ENCODE peak calls at places on chromosomes 2 and 18, in five cellular contexts. One of them, this sample, is unnamed.

GRCh38 chr2:127094509-127095366 is 12.2 kb downstream of the BIN1 start:
- DNase-seq in H1: no peak
- DNase-seq in A549: no peak
- DNase-seq in HepG2: no peak
- DNase-seq in K562: no peak
- DNase-seq in this sample: peak; percentile 33

GRCh38 chr2:132448771-132449170 is 32.2 kb downstream of the GPR39 start:
- DNase-seq in H1: peak; percentile 66
- DNase-seq in A549: peak; percentile 41
- DNase-seq in HepG2: no peak
- DNase-seq in K562: no peak
- DNase-seq in this sample: peak; percentile 55

GRCh38 chr2:242052421-242052820 is 182.9 kb downstream of the RTP5 start:
- DNase-seq in H1: no peak
- DNase-seq in A549: no peak
- DNase-seq in HepG2: no peak
- DNase-seq in K562: no peak
- DNase-seq in this sample: no peak

GRCh38 chr2:138732651-138733050 is 47.5 kb downstream of the NXPH2 start:
- DNase-seq in H1: no peak
- DNase-seq in A549: no peak
- DNase-seq in HepG2: no peak
- DNase-seq in K562: no peak
- DNase-seq in this sample: no peak

GRCh38 chr2:174787485-174788205 is 23.4 kb upstream of the CHRNA1 start:
- DNase-seq in H1: peak; percentile 70
- DNase-seq in A549: peak; percentile 41
- DNase-seq in HepG2: peak; percentile 45
- DNase-seq in K562: no peak
- DNase-seq in this sample: peak; percentile 100

GRCh38 chr2:9775351-9775750 is 67.9 kb upstream of the TAF1B start:
- DNase-seq in H1: no peak
- DNase-seq in A549: no peak
- DNase-seq in HepG2: no peak
- DNase-seq in K562: no peak
- DNase-seq in this sample: no peak

GRCh38 chr2:105438104-105438929 is 39.5 kb upstream of the FHL2 start:
- DNase-seq in H1: no peak
- DNase-seq in A549: no peak
- DNase-seq in HepG2: no peak
- DNase-seq in K562: peak; percentile 63
- DNase-seq in this sample: peak; percentile 52

GRCh38 chr2:75539955-75540716 is 20.6 kb downstream of the EVA1A start:
- DNase-seq in H1: no peak
- DNase-seq in A549: no peak
- DNase-seq in HepG2: no peak
- DNase-seq in K562: no peak
- DNase-seq in this sample: no peak

GRCh38 chr2:235206399-235206798 is 254.6 kb downstream of the SH3BP4 start:
- DNase-seq in H1: peak; percentile 31
- DNase-seq in A549: no peak
- DNase-seq in HepG2: no peak
- DNase-seq in K562: no peak
- DNase-seq in this sample: no peak

GRCh38 chr2:216283038-216283900 is 89.0 kb downstream of the MARCHF4 start:
- DNase-seq in H1: peak; percentile 95
- DNase-seq in A549: peak; percentile 31
- DNase-seq in HepG2: peak; percentile 38
- DNase-seq in K562: peak; percentile 63
- DNase-seq in this sample: no peak

GRCh38 chr18:7141287-7141686 is 23.7 kb upstream of the LAMA1 start:
- DNase-seq in H1: no peak
- DNase-seq in A549: no peak
- DNase-seq in HepG2: no peak
- DNase-seq in K562: no peak
- DNase-seq in this sample: no peak

GRCh38 chr18:22169889-22170420 is 566 bp downstream of the GATA6 start:
- DNase-seq in H1: no peak
- DNase-seq in A549: no peak
- DNase-seq in HepG2: peak; percentile 7
- DNase-seq in K562: no peak
- DNase-seq in this sample: peak; percentile 53

DNA sequence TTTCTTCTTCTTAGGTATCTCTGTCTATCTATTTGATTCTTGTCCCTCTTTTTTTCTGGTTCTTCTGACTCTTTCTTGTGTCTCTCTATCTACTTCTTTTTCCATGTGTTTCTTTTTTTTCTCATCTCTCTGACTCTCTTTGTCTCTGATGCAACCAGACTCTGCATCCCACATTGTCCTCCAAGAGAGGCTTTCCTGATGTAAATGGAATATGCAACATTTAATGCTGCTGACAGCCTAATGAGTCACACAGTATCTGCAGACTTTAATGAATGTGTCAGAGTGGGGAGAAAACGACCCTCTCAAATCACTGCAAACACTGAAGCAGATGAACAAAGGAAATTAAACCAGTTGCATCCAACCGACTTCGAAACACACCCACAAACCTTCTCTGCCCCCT is 351.6 kb downstream of the TXNL1 start:
- DNase-seq in H1: no peak
- DNase-seq in A549: no peak
- DNase-seq in HepG2: no peak
- DNase-seq in K562: no peak
- DNase-seq in this sample: peak; percentile 87
- TF ChIP-seq MAFK in H1: no peak
- TF ChIP-seq MAFK in A549: no peak
- TF ChIP-seq MAFK in HepG2: no peak
- TF ChIP-seq MAFK in K562: no peak
- TF ChIP-seq MAFK in this sample: no peak

DNA sequence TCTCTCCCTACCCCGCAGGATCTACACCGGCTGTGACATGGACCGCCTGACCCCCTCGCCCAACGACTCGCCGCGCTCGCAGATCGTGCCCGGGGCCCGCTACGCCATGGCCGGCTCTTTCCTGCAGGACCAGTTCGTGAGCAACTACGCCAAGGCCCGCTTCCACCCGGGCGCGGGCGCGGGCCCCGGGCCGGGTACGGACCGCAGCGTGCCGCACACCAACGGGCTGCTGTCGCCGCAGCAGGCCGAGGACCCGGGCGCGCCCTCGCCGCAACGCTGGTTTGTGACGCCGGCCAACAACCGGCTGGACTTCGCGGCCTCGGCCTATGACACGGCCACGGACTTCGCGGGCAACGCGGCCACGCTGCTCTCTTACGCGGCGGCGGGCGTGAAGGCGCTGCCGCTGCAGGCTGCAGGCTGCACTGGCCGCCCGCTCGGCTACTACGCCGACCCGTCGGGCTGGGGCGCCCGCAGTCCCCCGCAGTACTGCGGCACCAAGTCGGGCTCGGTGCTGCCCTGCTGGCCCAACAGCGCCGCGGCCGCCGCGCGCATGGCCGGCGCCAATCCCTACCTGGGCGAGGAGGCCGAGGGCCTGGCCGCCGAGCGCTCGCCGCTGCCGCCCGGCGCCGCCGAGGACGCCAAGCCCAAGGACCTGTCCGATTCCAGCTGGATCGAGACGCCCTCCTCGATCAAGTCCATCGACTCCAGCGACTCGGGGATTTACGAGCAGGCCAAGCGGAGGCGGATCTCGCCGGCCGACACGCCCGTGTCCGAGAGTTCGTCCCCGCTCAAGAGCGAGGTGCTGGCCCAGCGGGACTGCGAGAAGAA is 7.5 kb downstream of the TBR1 start:
- DNase-seq in H1: peak; percentile 80
- DNase-seq in A549: no peak
- DNase-seq in HepG2: no peak
- DNase-seq in K562: no peak
- DNase-seq in this sample: no peak
- TF ChIP-seq MAFK in H1: no peak
- TF ChIP-seq MAFK in A549: no peak
- TF ChIP-seq MAFK in HepG2: no peak
- TF ChIP-seq MAFK in K562: no peak
- TF ChIP-seq MAFK in this sample: no peak

GRCh38 chr2:1686784-1687105 is 57.6 kb downstream of the PXDN start:
- DNase-seq in H1: no peak
- DNase-seq in A549: no peak
- DNase-seq in HepG2: no peak
- DNase-seq in K562: no peak
- DNase-seq in this sample: peak; percentile 80

GRCh38 chr2:1688161-1688560 is 56.2 kb downstream of the PXDN start:
- DNase-seq in H1: no peak
- DNase-seq in A549: no peak
- DNase-seq in HepG2: no peak
- DNase-seq in K562: no peak
- DNase-seq in this sample: no peak

GRCh38 chr2:1690056-1690775 is 54.1 kb downstream of the PXDN start:
- DNase-seq in H1: no peak
- DNase-seq in A549: no peak
- DNase-seq in HepG2: no peak
- DNase-seq in K562: no peak
- DNase-seq in this sample: no peak

GRCh38 chr2:1687254-1687653 is 57.1 kb downstream of the PXDN start:
- DNase-seq in H1: no peak
- DNase-seq in A549: no peak
- DNase-seq in HepG2: no peak
- DNase-seq in K562: no peak
- DNase-seq in this sample: no peak

GRCh38 chr2:1688859-1689258 is 55.5 kb downstream of the PXDN start:
- DNase-seq in H1: no peak
- DNase-seq in A549: no peak
- DNase-seq in HepG2: no peak
- DNase-seq in K562: no peak
- DNase-seq in this sample: no peak
- TF ChIP-seq MAFK in H1: no peak
- TF ChIP-seq MAFK in A549: no peak
- TF ChIP-seq MAFK in HepG2: no peak
- TF ChIP-seq MAFK in K562: no peak
- TF ChIP-seq MAFK in this sample: no peak

GRCh38 chr2:95391641-95392310 is 10.7 kb upstream of the FAHD2A start:
- DNase-seq in H1: no peak
- DNase-seq in A549: no peak
- DNase-seq in HepG2: peak; percentile 53
- DNase-seq in K562: no peak
- DNase-seq in this sample: no peak
- TF ChIP-seq MAFK in H1: no peak
- TF ChIP-seq MAFK in A549: no peak
- TF ChIP-seq MAFK in HepG2: no peak
- TF ChIP-seq MAFK in K562: no peak
- TF ChIP-seq MAFK in this sample: no peak

DNA sequence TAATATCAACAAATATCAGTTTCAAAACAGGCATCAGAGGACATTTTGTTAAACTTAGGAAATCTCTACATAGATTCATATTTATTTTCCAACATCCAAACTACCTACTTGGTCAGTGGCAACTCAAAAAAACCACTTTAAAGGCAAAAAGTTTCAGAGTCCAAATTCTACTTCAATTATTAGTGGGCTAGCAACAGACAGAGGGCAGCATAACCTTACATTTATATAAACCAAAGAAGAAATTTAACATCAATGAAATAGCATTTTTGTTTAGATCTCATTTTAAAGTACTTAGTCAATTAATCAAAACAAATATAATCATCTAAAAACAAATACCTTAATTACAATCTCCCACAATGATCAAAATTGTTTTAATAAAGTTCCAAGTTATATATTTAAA is 33.3 kb downstream of the RTTN start:
- DNase-seq in H1: no peak
- DNase-seq in A549: peak; percentile 28
- DNase-seq in HepG2: no peak
- DNase-seq in K562: no peak
- DNase-seq in this sample: peak; percentile 39
- TF ChIP-seq MAFK in H1: no peak
- TF ChIP-seq MAFK in A549: no peak
- TF ChIP-seq MAFK in HepG2: no peak
- TF ChIP-seq MAFK in K562: no peak
- TF ChIP-seq MAFK in this sample: no peak

DNA sequence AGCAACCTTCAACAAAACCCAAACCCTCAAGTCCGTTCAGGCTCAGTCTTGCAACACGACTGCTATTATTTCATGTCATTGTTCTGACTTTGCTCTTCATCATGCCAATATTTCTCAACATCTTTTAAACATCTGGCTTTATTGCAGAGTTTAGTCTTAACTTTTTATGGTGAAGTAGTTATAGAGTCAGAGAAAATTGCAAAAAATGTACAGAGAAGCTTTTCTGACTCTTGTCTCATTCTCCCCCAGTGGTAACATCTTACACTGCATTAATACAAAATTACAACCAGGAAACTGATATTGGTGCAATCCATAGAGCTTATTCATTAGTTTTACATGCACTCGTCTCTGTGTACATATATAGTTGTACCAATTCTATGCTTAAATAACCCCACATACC is 3.9 kb downstream of the MARCO start:
- DNase-seq in H1: no peak
- DNase-seq in A549: no peak
- DNase-seq in HepG2: no peak
- DNase-seq in K562: no peak
- DNase-seq in this sample: no peak
- TF ChIP-seq MAFK in H1: no peak
- TF ChIP-seq MAFK in A549: no peak
- TF ChIP-seq MAFK in HepG2: no peak
- TF ChIP-seq MAFK in K562: no peak
- TF ChIP-seq MAFK in this sample: no peak

DNA sequence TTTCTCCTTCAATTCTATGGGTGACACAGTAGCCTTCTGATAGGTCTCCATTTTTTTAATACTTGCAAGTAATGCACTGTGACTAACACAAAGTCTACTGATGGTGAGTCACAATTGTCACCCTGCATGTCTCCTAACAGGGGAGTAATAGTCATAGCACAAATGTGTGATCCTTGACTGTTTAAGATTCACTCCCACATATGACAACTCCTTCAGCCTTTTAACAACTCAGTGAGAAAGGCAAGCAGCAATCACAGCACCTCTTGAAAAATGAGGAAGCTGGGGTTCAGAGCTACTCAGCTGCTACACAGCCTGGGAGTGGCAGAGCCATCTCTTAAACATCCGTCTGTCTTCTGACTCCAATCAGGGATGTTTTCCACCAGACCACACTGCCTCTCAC is 63.8 kb downstream of the EHD3 start:
- DNase-seq in H1: no peak
- DNase-seq in A549: peak; percentile 42
- DNase-seq in HepG2: no peak
- DNase-seq in K562: no peak
- DNase-seq in this sample: peak; percentile 58
- TF ChIP-seq MAFK in H1: no peak
- TF ChIP-seq MAFK in A549: no peak
- TF ChIP-seq MAFK in HepG2: no peak
- TF ChIP-seq MAFK in K562: no peak
- TF ChIP-seq MAFK in this sample: no peak